ENCODE peak calls at places on chromosomes 13 and 19, in four cellular contexts. One of them, this sample, is unnamed.

GRCh38 chr19:2775556-2776430 is 7.3 kb downstream of the SGTA start:
- DNase-seq in GM23338: no peak
- DNase-seq in transverse colon: peak; percentile 71
- DNase-seq in suprapubic skin: no peak
- DNase-seq in this sample: peak; percentile 64

GRCh38 chr13:94595006-94595942 is 678 bp downstream of the TGDS start:
- DNase-seq in GM23338: peak; percentile 33
- DNase-seq in transverse colon: peak; percentile 29
- DNase-seq in suprapubic skin: no peak
- DNase-seq in this sample: peak; percentile 49

GRCh38 chr13:43008591-43008990 is 14.8 kb upstream of the DNAJC15 start:
- DNase-seq in GM23338: no peak
- DNase-seq in transverse colon: no peak
- DNase-seq in suprapubic skin: no peak
- DNase-seq in this sample: no peak

GRCh38 chr13:41268764-41269163 is 5.4 kb upstream of the MTRF1 start:
- DNase-seq in GM23338: peak; percentile 69
- DNase-seq in transverse colon: no peak
- DNase-seq in suprapubic skin: no peak
- DNase-seq in this sample: peak; percentile 20

GRCh38 chr13:80297503-80297902 is 43.4 kb downstream of the SPRY2 start:
- DNase-seq in GM23338: no peak
- DNase-seq in transverse colon: no peak
- DNase-seq in suprapubic skin: no peak
- DNase-seq in this sample: no peak

GRCh38 chr13:104869501-104869900 is 1666.0 kb downstream of the EFNB2 start:
- DNase-seq in GM23338: no peak
- DNase-seq in transverse colon: no peak
- DNase-seq in suprapubic skin: no peak
- DNase-seq in this sample: no peak

GRCh38 chr13:73672492-73672891 is 461.7 kb downstream of the KLF12 start:
- DNase-seq in GM23338: no peak
- DNase-seq in transverse colon: no peak
- DNase-seq in suprapubic skin: no peak
- DNase-seq in this sample: peak; percentile 37

GRCh38 chr13:110265682-110266430 is 41.1 kb downstream of the COL4A1 start:
- DNase-seq in GM23338: no peak
- DNase-seq in transverse colon: no peak
- DNase-seq in suprapubic skin: no peak
- DNase-seq in this sample: peak; percentile 22

GRCh38 chr13:24905242-24905641 is 141.3 kb downstream of the RNF17 start:
- DNase-seq in GM23338: no peak
- DNase-seq in transverse colon: no peak
- DNase-seq in suprapubic skin: no peak
- DNase-seq in this sample: no peak

GRCh38 chr19:30003862-30004261 is 61.8 kb downstream of the URI1 start:
- DNase-seq in GM23338: no peak
- DNase-seq in transverse colon: no peak
- DNase-seq in suprapubic skin: no peak
- DNase-seq in this sample: no peak

GRCh38 chr13:33194820-33195692 is 90.5 kb downstream of the STARD13 start:
- DNase-seq in GM23338: no peak
- DNase-seq in transverse colon: no peak
- DNase-seq in suprapubic skin: no peak
- DNase-seq in this sample: peak; percentile 86

GRCh38 chr19:17234911-17235617 is 9.0 kb downstream of the OCEL1 start:
- DNase-seq in GM23338: peak; percentile 85
- DNase-seq in transverse colon: peak; percentile 79
- DNase-seq in suprapubic skin: no peak
- DNase-seq in this sample: peak; percentile 43

GRCh38 chr13:84362777-84363176 is 480.5 kb upstream of the SLITRK1 start:
- DNase-seq in GM23338: peak; percentile 11
- DNase-seq in transverse colon: no peak
- DNase-seq in suprapubic skin: no peak
- DNase-seq in this sample: no peak

GRCh38 chr19:48568345-48568886 is 16.4 kb downstream of the SULT2B1 start:
- DNase-seq in GM23338: peak; percentile 65
- DNase-seq in transverse colon: peak; percentile 73
- DNase-seq in suprapubic skin: peak; percentile 91
- DNase-seq in this sample: peak; percentile 83

GRCh38 chr19:12695090-12695489 is 1.3 kb downstream of the FBXW9 start:
- DNase-seq in GM23338: no peak
- DNase-seq in transverse colon: no peak
- DNase-seq in suprapubic skin: no peak
- DNase-seq in this sample: no peak

GRCh38 chr13:102361113-102361512 is 40.7 kb downstream of the FGF14 start:
- DNase-seq in GM23338: no peak
- DNase-seq in transverse colon: no peak
- DNase-seq in suprapubic skin: no peak
- DNase-seq in this sample: no peak

GRCh38 chr13:101978546-101979315 is 423.1 kb downstream of the FGF14 start:
- DNase-seq in GM23338: no peak
- DNase-seq in transverse colon: no peak
- DNase-seq in suprapubic skin: no peak
- DNase-seq in this sample: no peak

GRCh38 chr13:84137292-84137691 is 255.0 kb upstream of the SLITRK1 start:
- DNase-seq in GM23338: no peak
- DNase-seq in transverse colon: peak; percentile 25
- DNase-seq in suprapubic skin: no peak
- DNase-seq in this sample: no peak

GRCh38 chr13:41008349-41008980 is 10.7 kb downstream of the ELF1 start:
- DNase-seq in GM23338: no peak
- DNase-seq in transverse colon: no peak
- DNase-seq in suprapubic skin: no peak
- DNase-seq in this sample: no peak

GRCh38 chr19:54995561-54995960 is 29.4 kb downstream of the NLRP2 start:
- DNase-seq in GM23338: no peak
- DNase-seq in transverse colon: no peak
- DNase-seq in suprapubic skin: no peak
- DNase-seq in this sample: no peak

GRCh38 chr19:35946203-35946602 is 10.0 kb downstream of the LRFN3 start:
- DNase-seq in GM23338: no peak
- DNase-seq in transverse colon: no peak
- DNase-seq in suprapubic skin: no peak
- DNase-seq in this sample: no peak

DNA sequence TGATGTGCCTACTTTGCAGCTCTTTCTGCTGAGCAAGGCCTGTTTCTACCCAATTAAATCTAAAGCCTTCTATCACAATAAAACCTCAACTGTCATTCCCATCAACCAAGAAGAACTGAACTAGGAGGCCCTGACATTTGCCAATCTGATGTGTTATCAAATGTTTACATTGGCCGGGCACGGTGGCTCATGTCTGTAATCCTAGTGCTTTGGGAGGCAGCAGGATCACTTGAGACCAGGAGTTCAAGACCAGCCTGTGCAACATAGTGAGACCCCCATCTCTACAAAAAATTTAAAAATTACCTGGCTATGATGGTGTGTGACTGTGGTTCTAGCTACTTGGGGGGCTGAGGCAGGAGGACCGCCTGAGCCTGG is 2.8 kb upstream of the FBXO17 start:
- DNase-seq in GM23338: no peak
- DNase-seq in transverse colon: no peak
- DNase-seq in suprapubic skin: no peak
- DNase-seq in this sample: no peak
- TF ChIP-seq POLR2AphosphoS5 in GM23338: no peak
- TF ChIP-seq POLR2AphosphoS5 in transverse colon: no peak
- TF ChIP-seq POLR2AphosphoS5 in suprapubic skin: no peak
- TF ChIP-seq POLR2AphosphoS5 in this sample: no peak

GRCh38 chr19:1255186-1256161 is 7.1 kb downstream of the MIDN start:
- DNase-seq in GM23338: no peak
- DNase-seq in transverse colon: peak; percentile 19
- DNase-seq in suprapubic skin: no peak
- DNase-seq in this sample: no peak
- TF ChIP-seq POLR2AphosphoS5 in GM23338: no peak
- TF ChIP-seq POLR2AphosphoS5 in transverse colon: no peak
- TF ChIP-seq POLR2AphosphoS5 in suprapubic skin: no peak
- TF ChIP-seq POLR2AphosphoS5 in this sample: no peak

DNA sequence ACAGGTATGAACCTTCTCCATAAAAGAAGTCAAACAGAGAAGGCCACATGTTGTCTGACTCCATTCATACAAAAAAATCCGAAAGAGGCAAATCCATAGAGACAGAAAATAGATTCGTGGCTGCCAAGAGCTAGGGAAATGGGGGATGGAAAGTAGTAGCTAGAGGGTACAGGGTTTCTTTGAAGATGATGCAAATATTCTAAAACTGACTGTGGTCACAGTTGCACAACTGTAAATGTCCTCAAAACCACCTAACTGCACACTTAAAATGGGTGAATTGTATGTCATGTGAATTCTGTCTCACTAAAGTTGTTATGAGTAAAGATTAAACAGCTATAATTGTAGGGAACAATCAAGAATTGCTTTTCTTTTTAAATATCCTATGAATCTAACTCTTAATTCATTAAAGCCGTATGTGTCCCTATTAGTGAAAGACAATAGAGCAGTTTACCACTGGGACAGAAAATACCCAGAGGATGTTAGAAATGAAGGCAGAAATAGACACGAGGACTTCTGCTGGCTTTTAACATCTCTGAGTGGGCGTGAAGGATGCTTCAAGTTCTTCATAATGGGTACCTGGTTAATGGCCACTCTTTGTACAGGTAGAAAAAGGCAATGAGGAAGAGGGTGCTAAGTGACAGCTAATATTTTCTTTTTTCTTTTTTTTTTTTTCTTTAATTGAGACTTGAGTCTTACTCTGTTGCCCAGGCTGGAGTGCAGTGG is 21.2 kb downstream of the INSR start:
- DNase-seq in GM23338: no peak
- DNase-seq in transverse colon: no peak
- DNase-seq in suprapubic skin: no peak
- DNase-seq in this sample: no peak
- TF ChIP-seq POLR2AphosphoS5 in GM23338: no peak
- TF ChIP-seq POLR2AphosphoS5 in transverse colon: no peak
- TF ChIP-seq POLR2AphosphoS5 in suprapubic skin: no peak
- TF ChIP-seq POLR2AphosphoS5 in this sample: no peak

DNA sequence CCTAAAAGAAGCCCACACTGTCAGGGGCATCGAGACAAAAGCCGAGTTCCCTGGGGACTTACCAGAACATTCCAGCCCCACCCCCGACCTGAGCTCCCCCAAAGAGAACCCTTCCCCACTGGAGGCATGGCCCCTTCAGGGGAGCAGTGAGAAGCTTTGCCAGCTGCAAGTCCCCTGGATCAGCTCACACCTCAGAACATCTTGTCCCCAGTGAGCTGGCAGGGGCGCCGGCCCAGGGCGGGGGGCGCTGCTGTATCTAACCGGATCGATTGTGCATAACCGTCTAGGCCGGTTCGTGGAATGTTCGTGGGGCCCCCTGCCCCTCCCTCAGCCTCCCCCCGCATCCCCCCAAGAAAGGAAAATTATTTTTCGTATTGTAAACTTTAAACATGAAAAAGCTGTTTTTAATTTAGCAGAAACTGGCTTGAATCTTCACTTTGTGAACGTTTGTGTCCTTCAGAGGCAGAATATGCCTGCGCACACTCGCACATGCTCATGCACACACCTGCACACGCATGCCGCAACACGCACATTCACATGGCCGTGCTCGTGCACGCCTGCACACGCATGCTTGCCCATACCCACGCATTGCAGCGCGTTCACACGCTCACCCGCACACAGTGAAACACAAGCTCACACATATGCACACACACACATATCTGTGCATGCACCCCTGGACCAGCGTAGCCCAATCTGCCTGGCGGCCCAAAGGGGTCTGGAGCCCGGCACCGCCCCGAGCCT is 12.0 kb upstream of the CRTC1 start:
- DNase-seq in GM23338: no peak
- DNase-seq in transverse colon: no peak
- DNase-seq in suprapubic skin: no peak
- DNase-seq in this sample: no peak
- TF ChIP-seq POLR2AphosphoS5 in GM23338: no peak
- TF ChIP-seq POLR2AphosphoS5 in transverse colon: no peak
- TF ChIP-seq POLR2AphosphoS5 in suprapubic skin: no peak
- TF ChIP-seq POLR2AphosphoS5 in this sample: no peak

DNA sequence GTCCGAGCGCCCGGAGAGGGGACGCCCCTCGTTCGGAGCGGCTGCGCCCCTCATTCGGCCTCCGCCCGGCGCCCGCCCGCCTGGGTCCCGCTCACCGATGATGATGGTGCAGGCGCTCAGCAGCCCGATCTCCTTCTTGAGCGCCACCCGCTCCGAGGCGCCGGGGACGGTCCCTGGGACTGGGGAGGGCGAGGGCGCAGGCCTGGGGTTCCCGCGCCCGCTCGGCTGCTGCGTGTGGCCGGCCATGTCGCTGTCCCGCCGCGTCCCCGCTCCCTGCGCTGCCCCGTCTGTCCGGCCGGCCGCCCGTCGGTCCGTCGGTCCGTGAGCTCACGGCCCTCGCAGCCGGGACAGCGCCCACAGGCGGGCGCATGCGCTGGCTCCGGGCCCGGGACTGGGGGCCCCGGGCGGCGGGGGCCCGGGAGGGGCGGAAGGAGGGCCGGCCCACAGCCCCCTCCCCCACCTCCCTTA is at the start of gene SLC7A10:
- DNase-seq in GM23338: peak; percentile 55
- DNase-seq in transverse colon: no peak
- DNase-seq in suprapubic skin: no peak
- DNase-seq in this sample: no peak
- TF ChIP-seq POLR2AphosphoS5 in GM23338: no peak
- TF ChIP-seq POLR2AphosphoS5 in transverse colon: no peak
- TF ChIP-seq POLR2AphosphoS5 in suprapubic skin: no peak
- TF ChIP-seq POLR2AphosphoS5 in this sample: no peak

GRCh38 chr13:109130093-109130835 is 500.9 kb downstream of the MYO16 start:
- DNase-seq in GM23338: no peak
- DNase-seq in transverse colon: no peak
- DNase-seq in suprapubic skin: no peak
- DNase-seq in this sample: no peak

GRCh38 chr13:109136873-109137272 is 507.5 kb downstream of the MYO16 start:
- DNase-seq in GM23338: no peak
- DNase-seq in transverse colon: no peak
- DNase-seq in suprapubic skin: no peak
- DNase-seq in this sample: no peak

GRCh38 chr13:109135018-109135417 is 505.6 kb downstream of the MYO16 start:
- DNase-seq in GM23338: no peak
- DNase-seq in transverse colon: no peak
- DNase-seq in suprapubic skin: no peak
- DNase-seq in this sample: no peak

GRCh38 chr13:109126973-109127615 is 497.7 kb downstream of the MYO16 start:
- DNase-seq in GM23338: no peak
- DNase-seq in transverse colon: no peak
- DNase-seq in suprapubic skin: no peak
- DNase-seq in this sample: no peak

DNA sequence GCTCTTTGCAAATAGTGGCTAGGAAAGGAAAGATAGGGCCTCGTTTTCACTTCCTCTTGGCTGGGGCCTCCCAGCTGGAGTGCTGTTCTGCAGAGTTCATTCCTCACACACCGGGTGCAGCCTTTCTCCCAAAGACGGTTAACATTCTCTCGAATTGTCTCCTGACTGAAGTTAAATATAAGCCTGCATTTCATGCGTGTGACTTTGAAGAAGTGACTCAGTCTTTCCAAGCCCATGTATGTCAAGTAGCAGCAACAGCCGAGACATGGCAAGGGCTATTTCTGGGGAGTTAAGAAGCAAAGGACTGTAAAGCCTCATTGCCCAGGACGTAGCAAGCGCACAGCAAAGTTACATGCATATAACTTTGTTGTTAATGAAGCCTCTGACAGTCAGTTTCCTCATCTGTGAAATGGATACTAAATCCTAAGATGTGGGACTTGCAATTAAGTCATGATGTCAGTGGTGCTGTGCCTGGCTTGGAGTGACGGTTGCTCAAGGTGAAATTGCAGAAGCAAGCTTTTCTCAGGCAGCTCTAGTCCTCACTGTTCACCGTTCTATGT is 502.4 kb downstream of the MYO16 start:
- DNase-seq in GM23338: peak; percentile 24
- DNase-seq in transverse colon: no peak
- DNase-seq in suprapubic skin: no peak
- DNase-seq in this sample: no peak
- TF ChIP-seq POLR2AphosphoS5 in GM23338: no peak
- TF ChIP-seq POLR2AphosphoS5 in transverse colon: no peak
- TF ChIP-seq POLR2AphosphoS5 in suprapubic skin: no peak
- TF ChIP-seq POLR2AphosphoS5 in this sample: no peak

GRCh38 chr19:11013771-11014170 is 52.9 kb downstream of the SMARCA4 start:
- DNase-seq in GM23338: no peak
- DNase-seq in transverse colon: no peak
- DNase-seq in suprapubic skin: no peak
- DNase-seq in this sample: no peak
- TF ChIP-seq POLR2AphosphoS5 in GM23338: no peak
- TF ChIP-seq POLR2AphosphoS5 in transverse colon: no peak
- TF ChIP-seq POLR2AphosphoS5 in suprapubic skin: no peak
- TF ChIP-seq POLR2AphosphoS5 in this sample: no peak